ENCODE peak calls at places on chromosomes 16 and 17, in six cellular contexts. P is psoas muscle; V is spleen; Y is fibroblast of villous mesenchyme; A is thyroid gland; I is naive thymus-derived CD4-positive, alpha-beta T cell. K is an unnamed sample.

GRCh38 chr16:89201467-89202377 is 1.4 kb upstream of the SLC22A31 start:
- DNase-seq in P (peak), V (peak), Y (peak), A (peak), I (peak), K (peak)

GRCh38 chr17:59680314-59680713 is 26.9 kb downstream of the PTRH2 start:
- DNase-seq in P (no peak), V (no peak), Y (no peak), A (no peak), I (no peak), K (no peak)

GRCh38 chr17:1648582-1649115 is 1.0 kb downstream of the RILP start:
- DNase-seq in P (peak), V (peak), Y (peak), A (peak), I (peak), K (peak)

GRCh38 chr16:22848451-22848850 is 34.5 kb downstream of the HS3ST2 start:
- DNase-seq in P (no peak), V (no peak), Y (no peak), A (no peak), I (no peak), K (no peak)

GRCh38 chr16:27317738-27318398 is 4.1 kb downstream of the IL4R start:
- DNase-seq in P (no peak), V (no peak), Y (no peak), A (no peak), I (no peak), K (no peak)

GRCh38 chr17:42819939-42820535 is 4.0 kb downstream of the BECN1 start:
- DNase-seq in P (peak), V (peak), Y (peak), A (peak), I (peak), K (no peak)

GRCh38 chr17:58231644-58232043 is 6.7 kb upstream of the LPO start:
- DNase-seq in P (no peak), V (no peak), Y (peak), A (no peak), I (no peak), K (no peak)

GRCh38 chr17:81294512-81295030 is 536 bp downstream of the SLC38A10 start:
- DNase-seq in P (no peak), V (peak), Y (peak), A (peak), I (peak), K (no peak)

GRCh38 chr17:46942441-46943217 is 19.7 kb downstream of the GOSR2 start:
- DNase-seq in P (peak), V (no peak), Y (peak), A (peak), I (peak), K (peak)

GRCh38 chr16:20897253-20897896 is 2.8 kb downstream of the DCUN1D3 start:
- DNase-seq in P (peak), V (no peak), Y (peak), A (no peak), I (no peak), K (no peak)

GRCh38 chr17:69704935-69705334 is 290.4 kb downstream of the MAP2K6 start:
- DNase-seq in P (no peak), V (no peak), Y (no peak), A (no peak), I (no peak), K (no peak)

GRCh38 chr16:4798456-4798855 is 3.3 kb downstream of the SMIM22 start:
- DNase-seq in P (no peak), V (no peak), Y (no peak), A (no peak), I (no peak), K (no peak)

GRCh38 chr17:58621174-58621573 is 70.7 kb downstream of the TEX14 start:
- DNase-seq in P (no peak), V (no peak), Y (no peak), A (no peak), I (no peak), K (no peak)

GRCh38 chr16:1180772-1181714 is 28.1 kb downstream of the CACNA1H start:
- DNase-seq in P (no peak), V (no peak), Y (no peak), A (no peak), I (no peak), K (no peak)

GRCh38 chr17:42122371-42123303 is at the start of gene HSPB9:
- DNase-seq in P (peak), V (no peak), Y (peak), A (peak), I (no peak), K (no peak)

GRCh38 chr17:71084219-71084618 is 914.9 kb downstream of the KCNJ2 start:
- DNase-seq in P (no peak), V (no peak), Y (peak), A (peak), I (no peak), K (peak)

GRCh38 chr17:63476857-63477470 is at the start of gene ACE:
- DNase-seq in P (peak), V (no peak), Y (peak), A (peak), I (peak), K (no peak)

GRCh38 chr17:20774472-20775135 is 195.1 kb downstream of the CDRT15L2 start:
- DNase-seq in P (no peak), V (no peak), Y (peak), A (no peak), I (no peak), K (no peak)

GRCh38 chr16:67936124-67936875 is at the start of gene PSMB10:
- DNase-seq in P (peak), V (peak), Y (peak), A (peak), I (peak), K (no peak)

GRCh38 chr17:40139566-40140058 is 725 bp upstream of the CASC3 start:
- DNase-seq in P (no peak), V (peak), Y (no peak), A (peak), I (peak), K (no peak)

GRCh38 chr16:69727916-69728270 is 1.5 kb upstream of the NQO1 start:
- DNase-seq in P (no peak), V (peak), Y (no peak), A (peak), I (no peak), K (no peak)

GRCh38 chr17:40487371-40488020 is 13.9 kb downstream of the TNS4 start:
- DNase-seq in P (no peak), V (no peak), Y (no peak), A (no peak), I (no peak), K (no peak)

GRCh38 chr17:2680961-2681360 is 30.6 kb downstream of the CLUH start:
- DNase-seq in P (no peak), V (no peak), Y (no peak), A (no peak), I (no peak), K (no peak)

GRCh38 chr17:17527534-17527933 is 31.3 kb upstream of the RASD1 start:
- DNase-seq in P (peak), V (no peak), Y (no peak), A (peak), I (no peak), K (no peak)

GRCh38 chr17:29212094-29212631 is 32.0 kb upstream of the MYO18A start:
- DNase-seq in P (no peak), V (no peak), Y (no peak), A (no peak), I (no peak), K (no peak)

GRCh38 chr16:69535123-69536050 is 30.4 kb upstream of the NFAT5 start:
- DNase-seq in P (no peak), V (no peak), Y (peak), A (no peak), I (no peak), K (no peak)

GRCh38 chr16:85431431-85432124 is 181.5 kb upstream of the GSE1 start:
- DNase-seq in P (peak), V (peak), Y (no peak), A (no peak), I (no peak), K (no peak)

GRCh38 chr17:58870747-58871146 is 115.1 kb downstream of the PPM1E start:
- DNase-seq in P (no peak), V (no peak), Y (no peak), A (no peak), I (no peak), K (no peak)

GRCh38 chr17:40458001-40458791 is 14.9 kb downstream of the IGFBP4 start:
- DNase-seq in P (no peak), V (no peak), Y (peak), A (peak), I (no peak), K (peak)

GRCh38 chr16:67547423-67548264 is 14.7 kb upstream of the CTCF start:
- DNase-seq in P (no peak), V (peak), Y (no peak), A (peak), I (peak), K (no peak)

GRCh38 chr17:28727727-28728363 is 743 bp upstream of the NEK8 start:
- DNase-seq in P (peak), V (peak), Y (peak), A (peak), I (peak), K (no peak)

GRCh38 chr16:75304521-75305363 is 53.3 kb upstream of the BCAR1 start:
- DNase-seq in P (peak), V (peak), Y (peak), A (peak), I (no peak), K (peak)

GRCh38 chr17:77606146-77606864 is 352.2 kb upstream of the TNRC6C start:
- DNase-seq in P (no peak), V (no peak), Y (no peak), A (no peak), I (no peak), K (no peak)

GRCh38 chr17:80727409-80727755 is 182.7 kb downstream of the RPTOR start:
- DNase-seq in P (no peak), V (no peak), Y (no peak), A (no peak), I (no peak), K (no peak)

DNA sequence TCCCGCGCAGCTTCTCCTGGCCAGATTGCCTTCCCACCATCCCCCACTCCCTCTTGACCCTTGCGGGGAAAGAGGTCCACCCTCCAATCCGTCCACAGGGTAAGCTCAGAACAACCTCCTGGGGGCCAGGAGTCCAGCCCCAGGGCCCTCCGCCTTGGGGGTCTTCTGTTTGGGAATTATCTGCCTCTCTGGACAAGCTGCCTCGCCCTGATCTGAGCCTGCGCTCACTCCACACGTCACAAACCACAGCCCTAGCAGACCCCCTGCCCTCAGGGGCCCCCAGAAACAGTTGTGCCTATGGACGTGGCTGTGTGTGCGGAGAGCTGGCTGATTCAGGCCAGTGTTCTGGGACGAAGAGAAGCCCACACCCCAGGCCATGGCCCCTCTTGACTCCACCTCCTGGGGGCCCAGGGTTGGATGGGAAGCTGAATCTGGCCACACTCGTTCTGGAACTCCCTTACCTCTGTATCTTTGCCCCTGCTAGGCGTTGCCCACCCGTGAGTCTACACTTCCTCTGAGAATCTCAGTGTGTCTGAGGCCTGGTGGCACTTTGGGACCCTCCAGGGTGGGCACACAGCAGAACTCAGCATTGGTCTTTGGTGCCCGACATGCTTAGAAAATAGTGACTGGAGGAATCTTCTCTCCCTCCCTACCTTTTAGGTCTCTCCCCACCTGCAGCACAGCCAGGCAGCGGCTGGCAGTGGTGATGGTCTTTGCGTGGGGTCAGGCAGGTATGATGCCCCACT is 119.9 kb upstream of the SMURF2 start:
- DNase-seq in P (no peak), V (no peak), Y (no peak), A (no peak), I (no peak), K (no peak)
- H3K4me3 ChIP-seq in P (peak), V (no peak), Y (no peak), A (no peak), I (peak), K (no peak)

DNA sequence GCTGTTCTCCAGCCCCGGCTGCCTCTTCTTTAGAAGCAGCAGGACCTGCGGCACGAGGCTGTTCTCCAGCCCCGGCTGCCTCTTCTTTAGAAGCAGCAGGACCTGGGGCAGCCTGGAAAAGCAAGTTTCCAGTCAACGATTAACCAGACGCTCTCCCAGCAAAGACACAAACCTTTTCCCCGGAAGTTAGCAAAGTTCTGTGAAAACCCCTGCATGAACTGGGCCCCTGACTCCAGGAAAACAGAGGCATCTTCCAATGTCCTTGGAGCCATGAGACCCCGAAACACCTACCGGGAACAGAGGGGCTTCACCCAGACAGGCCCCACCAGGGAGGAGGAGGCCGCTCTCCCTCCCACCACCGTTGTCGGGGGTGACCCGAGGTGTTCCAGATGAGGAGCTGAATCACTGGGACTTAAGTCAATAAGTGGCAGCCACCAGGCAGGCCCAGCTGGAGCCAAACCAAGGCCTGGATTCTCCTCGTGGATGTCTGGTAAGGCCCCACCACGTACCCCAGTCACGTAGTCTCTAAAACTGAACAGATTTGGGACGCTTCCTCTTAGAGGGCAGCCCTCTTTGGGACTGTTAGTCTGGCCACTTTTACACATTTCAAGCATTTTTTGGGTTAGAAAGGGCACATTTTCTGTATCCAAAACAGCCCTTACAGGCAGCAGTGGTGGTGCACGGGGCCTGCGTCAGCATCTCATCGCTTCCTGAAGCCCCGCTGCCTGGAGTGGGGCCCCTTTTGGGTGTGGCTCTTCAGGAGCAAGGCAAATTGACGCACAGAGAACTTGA is at the start of gene RPH3AL:
- DNase-seq in P (peak), V (no peak), Y (peak), A (peak), I (no peak), K (no peak)
- H3K4me3 ChIP-seq in P (peak), V (no peak), Y (no peak), A (no peak), I (no peak), K (no peak)

DNA sequence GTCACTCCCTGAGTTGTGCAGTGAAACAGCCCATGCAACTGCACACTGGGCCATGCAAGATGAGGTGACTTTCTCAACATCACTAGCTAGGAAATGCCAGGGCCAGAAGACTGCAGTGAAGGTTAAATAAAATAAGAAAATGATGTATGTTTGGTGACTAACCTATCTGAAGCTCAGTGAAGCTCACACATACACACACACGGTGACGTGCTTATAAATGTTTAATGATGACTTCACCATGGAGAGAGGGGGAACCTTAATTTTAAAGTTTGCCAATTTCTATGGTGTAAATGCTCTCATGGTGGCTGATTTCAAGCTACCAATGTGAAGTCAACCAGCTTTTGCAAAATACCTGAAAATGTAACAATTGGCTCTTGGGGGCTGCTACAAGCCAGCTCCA is 166.4 kb downstream of the MAF start:
- DNase-seq in P (no peak), V (no peak), Y (no peak), A (no peak), I (no peak), K (no peak)
- H3K4me3 ChIP-seq in P (no peak), V (no peak), Y (no peak), A (no peak), I (no peak), K (no peak)

GRCh38 chr16:71449020-71449419 is 7.2 kb upstream of the TLE7 start:
- DNase-seq in P (no peak), V (no peak), Y (no peak), A (no peak), I (no peak), K (no peak)

GRCh38 chr16:71448274-71448866 is 6.5 kb upstream of the TLE7 start:
- DNase-seq in P (no peak), V (no peak), Y (no peak), A (no peak), I (no peak), K (no peak)

GRCh38 chr16:71456801-71457200 is 5.2 kb downstream of the ZNF23 start:
- DNase-seq in P (no peak), V (no peak), Y (no peak), A (no peak), I (no peak), K (no peak)

GRCh38 chr16:71453051-71453450 is 9.0 kb downstream of the ZNF23 start:
- DNase-seq in P (no peak), V (no peak), Y (peak), A (no peak), I (no peak), K (no peak)
- H3K4me3 ChIP-seq in P (no peak), V (no peak), Y (no peak), A (no peak), I (no peak), K (no peak)

DNA sequence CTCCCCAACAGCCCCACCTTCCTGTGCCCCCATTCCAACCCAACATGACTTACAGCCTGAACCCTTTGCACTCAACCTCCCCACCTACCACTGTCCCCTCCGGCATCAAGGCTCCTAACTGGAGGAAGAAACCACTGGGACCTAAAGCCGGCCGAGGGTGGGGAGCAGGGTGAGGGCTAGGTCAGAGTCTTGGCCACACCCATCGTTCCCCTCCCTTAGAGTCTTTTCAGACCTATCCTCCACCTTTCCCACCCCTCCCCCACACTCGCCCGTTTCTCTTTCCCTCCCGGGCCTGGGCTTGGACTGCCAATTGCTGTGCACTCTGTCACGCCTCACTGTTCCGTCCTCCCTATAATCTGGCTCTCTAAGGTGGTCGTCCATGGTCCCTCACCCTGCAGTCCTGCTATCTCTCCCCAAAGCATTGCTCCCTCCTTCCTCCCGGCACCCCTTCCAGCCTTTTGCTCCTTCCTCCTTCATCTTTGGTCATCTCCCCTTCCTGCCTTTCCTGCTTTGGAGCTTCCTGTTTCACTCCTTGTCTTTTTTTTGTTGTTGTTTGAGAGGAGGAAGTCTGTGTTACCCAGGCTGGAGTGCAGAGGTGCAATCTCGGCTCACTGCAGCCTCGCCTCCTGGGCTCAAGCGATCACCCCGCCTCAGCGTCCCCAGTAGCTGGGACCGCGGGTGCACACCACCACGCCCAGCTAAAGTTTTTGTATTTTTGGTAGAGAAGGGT is 958 bp upstream of the CLDN7 start:
- DNase-seq in P (peak), V (no peak), Y (no peak), A (peak), I (no peak), K (no peak)
- H3K4me3 ChIP-seq in P (peak), V (no peak), Y (peak), A (peak), I (peak), K (no peak)